ENCODE peak calls at places on chromosome 4, in eight cellular contexts. One of them, this sample, is unnamed.

GRCh38 chr4:95637047-95637600 is 88.4 kb upstream of the UNC5C start:
- DNase-seq in K562: no peak
- DNase-seq in CD4-positive, CD25-positive, alpha-beta regulatory T cell: no peak
- DNase-seq in IMR-90: no peak
- DNase-seq in endodermal cell: no peak
- DNase-seq in heart left ventricle: no peak
- DNase-seq in heart right ventricle: no peak
- DNase-seq in mesendoderm: peak; percentile 59
- DNase-seq in this sample: no peak

GRCh38 chr4:17218801-17219200 is 293.1 kb downstream of the QDPR start:
- DNase-seq in K562: no peak
- DNase-seq in heart right ventricle: no peak
- DNase-seq in mesendoderm: no peak
- DNase-seq in endodermal cell: no peak
- DNase-seq in IMR-90: no peak
- DNase-seq in heart left ventricle: no peak
- DNase-seq in CD4-positive, CD25-positive, alpha-beta regulatory T cell: no peak
- DNase-seq in this sample: no peak

GRCh38 chr4:92172203-92172602 is 131.6 kb upstream of the GRID2 start:
- DNase-seq in IMR-90: no peak
- DNase-seq in heart right ventricle: no peak
- DNase-seq in CD4-positive, CD25-positive, alpha-beta regulatory T cell: no peak
- DNase-seq in K562: no peak
- DNase-seq in endodermal cell: no peak
- DNase-seq in mesendoderm: no peak
- DNase-seq in heart left ventricle: no peak
- DNase-seq in this sample: no peak

GRCh38 chr4:118353452-118353851 is 649 bp upstream of the PRSS12 start:
- DNase-seq in K562: no peak
- DNase-seq in heart right ventricle: no peak
- DNase-seq in heart left ventricle: no peak
- DNase-seq in CD4-positive, CD25-positive, alpha-beta regulatory T cell: no peak
- DNase-seq in endodermal cell: peak; percentile 55
- DNase-seq in IMR-90: no peak
- DNase-seq in mesendoderm: peak; percentile 23
- DNase-seq in this sample: no peak

GRCh38 chr4:102759835-102760644 is 728 bp downstream of the MANBA start:
- DNase-seq in mesendoderm: peak; percentile 58
- DNase-seq in endodermal cell: peak; percentile 57
- DNase-seq in CD4-positive, CD25-positive, alpha-beta regulatory T cell: peak; percentile 44
- DNase-seq in K562: no peak
- DNase-seq in heart left ventricle: no peak
- DNase-seq in IMR-90: peak; percentile 68
- DNase-seq in heart right ventricle: peak; percentile 38
- DNase-seq in this sample: peak; percentile 30

GRCh38 chr4:148443550-148444295 is 1.5 kb upstream of the NR3C2 start:
- DNase-seq in heart right ventricle: peak; percentile 22
- DNase-seq in K562: no peak
- DNase-seq in endodermal cell: peak; percentile 73
- DNase-seq in mesendoderm: peak; percentile 6
- DNase-seq in CD4-positive, CD25-positive, alpha-beta regulatory T cell: peak; percentile 15
- DNase-seq in heart left ventricle: peak; percentile 52
- DNase-seq in IMR-90: no peak
- DNase-seq in this sample: peak; percentile 45

GRCh38 chr4:138035781-138036258 is 206.3 kb downstream of the SLC7A11 start:
- DNase-seq in heart right ventricle: peak; percentile 11
- DNase-seq in CD4-positive, CD25-positive, alpha-beta regulatory T cell: no peak
- DNase-seq in IMR-90: peak; percentile 81
- DNase-seq in mesendoderm: peak; percentile 77
- DNase-seq in K562: peak; percentile 22
- DNase-seq in endodermal cell: peak; percentile 64
- DNase-seq in heart left ventricle: no peak
- DNase-seq in this sample: no peak

GRCh38 chr4:112523764-112524505 is 8.0 kb upstream of the NEUROG2 start:
- DNase-seq in IMR-90: no peak
- DNase-seq in heart right ventricle: no peak
- DNase-seq in heart left ventricle: peak; percentile 51
- DNase-seq in K562: peak; percentile 73
- DNase-seq in endodermal cell: peak; percentile 98
- DNase-seq in mesendoderm: peak; percentile 92
- DNase-seq in CD4-positive, CD25-positive, alpha-beta regulatory T cell: peak; percentile 47
- DNase-seq in this sample: peak; percentile 72

GRCh38 chr4:139844459-139845036 is 178.9 kb downstream of the MGST2 start:
- DNase-seq in mesendoderm: no peak
- DNase-seq in K562: no peak
- DNase-seq in heart right ventricle: no peak
- DNase-seq in endodermal cell: no peak
- DNase-seq in heart left ventricle: no peak
- DNase-seq in CD4-positive, CD25-positive, alpha-beta regulatory T cell: no peak
- DNase-seq in IMR-90: no peak
- DNase-seq in this sample: no peak

GRCh38 chr4:8701101-8702019 is 108.8 kb downstream of the CPZ start:
- DNase-seq in CD4-positive, CD25-positive, alpha-beta regulatory T cell: no peak
- DNase-seq in IMR-90: no peak
- DNase-seq in mesendoderm: no peak
- DNase-seq in endodermal cell: peak; percentile 41
- DNase-seq in heart left ventricle: no peak
- DNase-seq in heart right ventricle: no peak
- DNase-seq in K562: no peak
- DNase-seq in this sample: no peak

GRCh38 chr4:8690216-8690786 is 97.7 kb downstream of the CPZ start:
- DNase-seq in mesendoderm: no peak
- DNase-seq in heart left ventricle: no peak
- DNase-seq in heart right ventricle: no peak
- DNase-seq in K562: no peak
- DNase-seq in CD4-positive, CD25-positive, alpha-beta regulatory T cell: no peak
- DNase-seq in IMR-90: no peak
- DNase-seq in endodermal cell: peak; percentile 49
- DNase-seq in this sample: no peak

GRCh38 chr4:171857302-171858005 is 44.2 kb downstream of the GALNTL6 start:
- DNase-seq in endodermal cell: no peak
- DNase-seq in CD4-positive, CD25-positive, alpha-beta regulatory T cell: no peak
- DNase-seq in mesendoderm: no peak
- DNase-seq in heart left ventricle: no peak
- DNase-seq in K562: no peak
- DNase-seq in heart right ventricle: no peak
- DNase-seq in IMR-90: no peak
- DNase-seq in this sample: no peak

GRCh38 chr4:73596001-73596400 is 24.2 kb downstream of the RASSF6 start:
- DNase-seq in CD4-positive, CD25-positive, alpha-beta regulatory T cell: no peak
- DNase-seq in K562: no peak
- DNase-seq in mesendoderm: no peak
- DNase-seq in IMR-90: no peak
- DNase-seq in heart left ventricle: no peak
- DNase-seq in endodermal cell: no peak
- DNase-seq in heart right ventricle: no peak
- DNase-seq in this sample: no peak

GRCh38 chr4:15809058-15809457 is 30.9 kb downstream of the CD38 start:
- DNase-seq in K562: no peak
- DNase-seq in IMR-90: no peak
- DNase-seq in mesendoderm: no peak
- DNase-seq in heart right ventricle: no peak
- DNase-seq in heart left ventricle: no peak
- DNase-seq in CD4-positive, CD25-positive, alpha-beta regulatory T cell: no peak
- DNase-seq in endodermal cell: no peak
- DNase-seq in this sample: no peak

GRCh38 chr4:74418063-74418670 is 26.8 kb upstream of the AREG start:
- DNase-seq in heart left ventricle: no peak
- DNase-seq in mesendoderm: no peak
- DNase-seq in IMR-90: peak; percentile 87
- DNase-seq in endodermal cell: no peak
- DNase-seq in CD4-positive, CD25-positive, alpha-beta regulatory T cell: no peak
- DNase-seq in K562: no peak
- DNase-seq in heart right ventricle: peak; percentile 21
- DNase-seq in this sample: no peak

GRCh38 chr4:113674251-113674650 is 87.3 kb downstream of the CAMK2D start:
- DNase-seq in mesendoderm: no peak
- DNase-seq in endodermal cell: no peak
- DNase-seq in IMR-90: no peak
- DNase-seq in K562: no peak
- DNase-seq in CD4-positive, CD25-positive, alpha-beta regulatory T cell: no peak
- DNase-seq in heart right ventricle: no peak
- DNase-seq in heart left ventricle: peak; percentile 35
- DNase-seq in this sample: no peak

GRCh38 chr4:176274441-176274840 is 5.4 kb upstream of the ASB5 start:
- DNase-seq in endodermal cell: no peak
- DNase-seq in IMR-90: no peak
- DNase-seq in heart right ventricle: no peak
- DNase-seq in CD4-positive, CD25-positive, alpha-beta regulatory T cell: no peak
- DNase-seq in K562: no peak
- DNase-seq in mesendoderm: no peak
- DNase-seq in heart left ventricle: no peak
- DNase-seq in this sample: no peak

GRCh38 chr4:88752754-88753153 is 55.1 kb upstream of the NAP1L5 start:
- DNase-seq in endodermal cell: no peak
- DNase-seq in IMR-90: no peak
- DNase-seq in K562: no peak
- DNase-seq in CD4-positive, CD25-positive, alpha-beta regulatory T cell: no peak
- DNase-seq in mesendoderm: no peak
- DNase-seq in heart left ventricle: no peak
- DNase-seq in heart right ventricle: no peak
- DNase-seq in this sample: no peak
- H3K4me1 ChIP-seq in endodermal cell: no peaks in the 10 kb centered on the region
- H3K4me1 ChIP-seq in IMR-90: peaks cover 5% of the 10 kb centered on the region
- H3K4me1 ChIP-seq in K562: no peaks in the 10 kb centered on the region
- H3K4me1 ChIP-seq in CD4-positive, CD25-positive, alpha-beta regulatory T cell: no peaks in the 10 kb centered on the region
- H3K4me1 ChIP-seq in mesendoderm: no peaks in the 10 kb centered on the region
- H3K4me1 ChIP-seq in heart left ventricle: peaks cover 5% of the 10 kb centered on the region
- H3K4me1 ChIP-seq in heart right ventricle: peaks cover 9% of the 10 kb centered on the region
- H3K4me1 ChIP-seq in this sample: no peaks in the 10 kb centered on the region

GRCh38 chr4:41203841-41204240 is 10.5 kb downstream of the APBB2 start:
- DNase-seq in CD4-positive, CD25-positive, alpha-beta regulatory T cell: no peak
- DNase-seq in heart right ventricle: no peak
- DNase-seq in IMR-90: no peak
- DNase-seq in endodermal cell: no peak
- DNase-seq in K562: no peak
- DNase-seq in heart left ventricle: no peak
- DNase-seq in mesendoderm: no peak
- DNase-seq in this sample: no peak
- H3K27ac ChIP-seq in CD4-positive, CD25-positive, alpha-beta regulatory T cell: no peak overlapping the region
- H3K27ac ChIP-seq in heart right ventricle: peak overlapping the region; percentile 25
- H3K27ac ChIP-seq in IMR-90: peak overlapping the region; percentile 26
- H3K27ac ChIP-seq in endodermal cell: no peak overlapping the region
- H3K27ac ChIP-seq in K562: no peak overlapping the region
- H3K27ac ChIP-seq in heart left ventricle: peak overlapping the region; percentile 63
- H3K27ac ChIP-seq in mesendoderm: no peak overlapping the region
- H3K27ac ChIP-seq in this sample: no peak overlapping the region

GRCh38 chr4:188110036-188110435 is 633 bp upstream of the TRIML2 start:
- DNase-seq in K562: no peak
- DNase-seq in heart right ventricle: no peak
- DNase-seq in IMR-90: no peak
- DNase-seq in endodermal cell: no peak
- DNase-seq in heart left ventricle: no peak
- DNase-seq in mesendoderm: peak; percentile 38
- DNase-seq in CD4-positive, CD25-positive, alpha-beta regulatory T cell: no peak
- DNase-seq in this sample: no peak
- H3K27me3 ChIP-seq in K562: peaks cover 17% of the 10 kb centered on the region
- H3K27me3 ChIP-seq in heart right ventricle: no peaks in the 10 kb centered on the region
- H3K27me3 ChIP-seq in IMR-90: no peaks in the 10 kb centered on the region
- H3K27me3 ChIP-seq in endodermal cell: no peaks in the 10 kb centered on the region
- H3K27me3 ChIP-seq in heart left ventricle: no peaks in the 10 kb centered on the region
- H3K27me3 ChIP-seq in mesendoderm: no peaks in the 10 kb centered on the region
- H3K27me3 ChIP-seq in CD4-positive, CD25-positive, alpha-beta regulatory T cell: no peaks in the 10 kb centered on the region
- H3K27me3 ChIP-seq in this sample: no peaks in the 10 kb centered on the region

GRCh38 chr4:30832652-30833051 is 112.5 kb downstream of the PCDH7 start:
- DNase-seq in K562: no peak
- DNase-seq in endodermal cell: no peak
- DNase-seq in heart right ventricle: no peak
- DNase-seq in heart left ventricle: no peak
- DNase-seq in IMR-90: no peak
- DNase-seq in CD4-positive, CD25-positive, alpha-beta regulatory T cell: no peak
- DNase-seq in mesendoderm: no peak
- DNase-seq in this sample: no peak

GRCh38 chr4:30833206-30833605 is 113.0 kb downstream of the PCDH7 start:
- DNase-seq in endodermal cell: no peak
- DNase-seq in heart right ventricle: no peak
- DNase-seq in K562: no peak
- DNase-seq in IMR-90: no peak
- DNase-seq in mesendoderm: peak; percentile 36
- DNase-seq in heart left ventricle: no peak
- DNase-seq in CD4-positive, CD25-positive, alpha-beta regulatory T cell: no peak
- DNase-seq in this sample: no peak

GRCh38 chr4:30837131-30837539 is 117.0 kb downstream of the PCDH7 start:
- DNase-seq in endodermal cell: no peak
- DNase-seq in CD4-positive, CD25-positive, alpha-beta regulatory T cell: no peak
- DNase-seq in heart right ventricle: no peak
- DNase-seq in mesendoderm: peak; percentile 92
- DNase-seq in IMR-90: peak; percentile 6
- DNase-seq in K562: no peak
- DNase-seq in heart left ventricle: no peak
- DNase-seq in this sample: no peak

GRCh38 chr4:30836231-30836630 is 116.1 kb downstream of the PCDH7 start:
- DNase-seq in heart left ventricle: no peak
- DNase-seq in heart right ventricle: no peak
- DNase-seq in mesendoderm: no peak
- DNase-seq in endodermal cell: no peak
- DNase-seq in IMR-90: peak; percentile 77
- DNase-seq in CD4-positive, CD25-positive, alpha-beta regulatory T cell: no peak
- DNase-seq in K562: no peak
- DNase-seq in this sample: no peak

DNA sequence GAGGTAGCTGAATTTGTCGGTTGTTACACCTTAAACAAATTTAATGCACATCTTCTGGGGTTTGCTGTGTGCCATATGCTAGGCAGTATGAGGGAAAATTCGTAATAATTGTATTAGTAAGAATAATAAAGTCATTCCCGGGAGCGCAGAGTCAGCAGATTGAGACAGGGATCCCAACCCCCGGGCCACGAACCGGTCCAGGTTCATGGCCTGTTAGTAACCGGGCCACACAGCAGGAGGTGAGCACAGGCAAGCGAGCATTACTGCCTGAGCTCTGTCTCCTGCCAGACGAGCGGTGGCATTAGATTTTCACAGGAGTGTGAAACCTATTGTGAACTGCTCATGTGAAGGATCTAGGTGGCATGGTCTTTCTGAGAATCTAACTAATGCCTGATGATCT is 114.9 kb downstream of the PCDH7 start:
- DNase-seq in IMR-90: no peak
- DNase-seq in heart left ventricle: no peak
- DNase-seq in endodermal cell: peak; percentile 59
- DNase-seq in K562: no peak
- DNase-seq in heart right ventricle: no peak
- DNase-seq in mesendoderm: no peak
- DNase-seq in CD4-positive, CD25-positive, alpha-beta regulatory T cell: no peak
- DNase-seq in this sample: no peak
- H3K4me1 ChIP-seq in IMR-90: peaks cover 3% of the 10 kb centered on the region
- H3K4me1 ChIP-seq in heart left ventricle: no peaks in the 10 kb centered on the region
- H3K4me1 ChIP-seq in endodermal cell: peaks cover 26% of the 10 kb centered on the region
- H3K4me1 ChIP-seq in K562: no peaks in the 10 kb centered on the region
- H3K4me1 ChIP-seq in heart right ventricle: peaks cover 3% of the 10 kb centered on the region
- H3K4me1 ChIP-seq in mesendoderm: peaks cover 5% of the 10 kb centered on the region
- H3K4me1 ChIP-seq in CD4-positive, CD25-positive, alpha-beta regulatory T cell: no peaks in the 10 kb centered on the region
- H3K4me1 ChIP-seq in this sample: no peaks in the 10 kb centered on the region

This sample was measured in CD4-positive, alpha-beta memory T cell.